ENCODE peak calls at places on chromosomes 2 and 18, in seven cellular contexts. X, F, Y, T, A, D and J are unnamed samples.

GRCh38 chr2:138012082-138012481 is 47.8 kb downstream of the HNMT start:
- DNase-seq in T (no peak), D (no peak), A (no peak), F (no peak), X (no peak), Y (no peak), J (no peak)

GRCh38 chr2:67311536-67311935 is 85.6 kb upstream of the ETAA1 start:
- DNase-seq in X (no peak), T (no peak), A (peak; percentile 94), Y (no peak), D (no peak), F (no peak), J (no peak)

GRCh38 chr18:34820360-34820759 is 110.3 kb downstream of the DTNA start:
- DNase-seq in A (no peak), T (no peak), F (no peak), Y (no peak), X (no peak), D (no peak), J (no peak)

GRCh38 chr2:231134910-231135650 is 10.2 kb upstream of the HTR2B start:
- DNase-seq in Y (no peak), X (no peak), F (peak; percentile 5), D (no peak), A (no peak), T (no peak), J (no peak)

GRCh38 chr18:9642799-9643445 is 28.6 kb upstream of the PPP4R1 start:
- DNase-seq in D (no peak), F (no peak), A (no peak), X (no peak), T (no peak), Y (no peak), J (no peak)

GRCh38 chr2:156935611-156936010 is 321.9 kb upstream of the GALNT5 start:
- DNase-seq in T (no peak), Y (no peak), X (no peak), D (no peak), A (no peak), F (no peak), J (no peak)

GRCh38 chr2:6828299-6828584 is 37.5 kb downstream of the CMPK2 start:
- DNase-seq in D (no peak), A (peak; percentile 68), Y (no peak), T (no peak), F (peak; percentile 71), X (no peak), J (peak; percentile 16)

GRCh38 chr2:97995026-97995733 is 568 bp downstream of the TMEM131 start:
- DNase-seq in X (peak; percentile 62), D (peak; percentile 87), F (peak; percentile 62), Y (no peak), T (peak; percentile 17), A (peak; percentile 48), J (no peak)

GRCh38 chr2:166612214-166612613 is 118.2 kb upstream of the SCN7A start:
- DNase-seq in F (no peak), T (no peak), D (no peak), Y (no peak), X (no peak), A (no peak), J (no peak)

GRCh38 chr2:129935118-129935517 is 44.3 kb upstream of the RAB6C start:
- DNase-seq in F (no peak), X (no peak), Y (no peak), A (no peak), T (no peak), D (no peak), J (no peak)

GRCh38 chr2:112189001-112189556 is 50.9 kb downstream of the FBLN7 start:
- DNase-seq in T (no peak), D (no peak), A (no peak), Y (no peak), F (no peak), X (no peak), J (no peak)

GRCh38 chr2:65228249-65228750 is 669 bp downstream of the ACTR2 start:
- DNase-seq in F (peak; percentile 85), A (peak; percentile 60), D (no peak), T (peak; percentile 16), Y (no peak), X (peak; percentile 34), J (no peak)

GRCh38 chr2:72128059-72128842 is 19.4 kb downstream of the CYP26B1 start:
- DNase-seq in Y (no peak), F (no peak), X (peak; percentile 12), D (peak; percentile 50), A (no peak), T (no peak), J (no peak)

GRCh38 chr2:234429265-234429664 is 67.6 kb downstream of the ARL4C start:
- DNase-seq in F (no peak), T (no peak), Y (no peak), D (no peak), X (no peak), A (no peak), J (no peak)

GRCh38 chr2:109654316-109655050 is 40.3 kb downstream of the SOWAHC start:
- DNase-seq in D (no peak), T (no peak), X (no peak), F (no peak), A (no peak), Y (no peak), J (no peak)

GRCh38 chr2:176997074-176997791 is 215.4 kb upstream of the HNRNPA3 start:
- DNase-seq in A (peak; percentile 95), F (no peak), D (no peak), T (no peak), Y (no peak), X (peak; percentile 40), J (peak; percentile 80)

GRCh38 chr2:171387052-171387451 is 46.7 kb downstream of the METTL8 start:
- DNase-seq in T (no peak), X (no peak), Y (no peak), A (no peak), F (no peak), D (no peak), J (no peak)

GRCh38 chr2:9332136-9332852 is 91.0 kb downstream of the ITGB1BP1 start:
- DNase-seq in X (no peak), F (no peak), T (no peak), A (no peak), D (no peak), Y (no peak), J (no peak)

GRCh38 chr2:28578768-28579167 is 82.9 kb downstream of the PLB1 start:
- DNase-seq in A (no peak), D (no peak), Y (no peak), X (no peak), F (no peak), T (no peak), J (no peak)

GRCh38 chr2:73979021-73979420 is 5.7 kb upstream of the TET3 start:
- DNase-seq in F (no peak), D (no peak), A (no peak), Y (no peak), T (peak; percentile 45), X (no peak), J (no peak)

GRCh38 chr18:7678801-7679200 is 111.7 kb downstream of the PTPRM start:
- DNase-seq in X (no peak), A (no peak), D (no peak), Y (no peak), F (peak; percentile 14), T (no peak), J (no peak)

GRCh38 chr18:32110005-32110404 is 18.3 kb downstream of the RNF138 start:
- DNase-seq in D (no peak), F (no peak), Y (no peak), T (no peak), X (no peak), A (no peak), J (no peak)

GRCh38 chr2:165868211-165868610 is 74.2 kb upstream of the GALNT3 start:
- DNase-seq in T (no peak), A (peak; percentile 84), F (no peak), X (no peak), D (no peak), Y (no peak), J (no peak)

GRCh38 chr2:171958475-171958874 is 36.2 kb downstream of the HAT1 start:
- DNase-seq in F (peak; percentile 80), X (no peak), D (no peak), A (peak; percentile 70), T (no peak), Y (no peak), J (no peak)

GRCh38 chr2:214019973-214020345 is 390.9 kb upstream of the VWC2L start:
- DNase-seq in A (peak; percentile 5), X (no peak), F (no peak), Y (no peak), T (no peak), D (no peak), J (no peak)

GRCh38 chr2:37414470-37414949 is 70.1 kb downstream of the QPCT start:
- DNase-seq in Y (no peak), T (no peak), D (no peak), X (no peak), F (peak; percentile 77), A (peak; percentile 88), J (peak; percentile 42)

GRCh38 chr2:145749556-145749955 is 1229.6 kb upstream of the ZEB2 start:
- DNase-seq in X (no peak), Y (no peak), F (no peak), D (no peak), A (no peak), T (no peak), J (no peak)

GRCh38 chr2:107634172-107634571 is 192.5 kb upstream of the RGPD4 start:
- DNase-seq in Y (no peak), F (no peak), T (no peak), A (no peak), D (no peak), X (no peak), J (no peak)

GRCh38 chr2:71455011-71455740 is 1.8 kb downstream of the DYSF start:
- DNase-seq in F (peak; percentile 54), Y (no peak), A (no peak), X (no peak), D (no peak), T (no peak), J (no peak)